ENCODE peak calls at places on chromosomes 7 and 10, in four cellular contexts. Q is C1 segment of cervical spinal cord, G is head of caudate nucleus, Z is EL. I is an unnamed sample.

GRCh38 chr10:66180651-66181318 is 745.1 kb upstream of the LRRTM3 start:
- DNase-seq in G (no peak), Z (peak), Q (no peak), I (no peak)

GRCh38 chr7:36802459-36802858 is 78.2 kb upstream of the AOAH start:
- DNase-seq in Z (no peak), Q (no peak), G (no peak), I (no peak)

GRCh38 chr10:52455095-52455494 is 141.0 kb downstream of the DKK1 start:
- DNase-seq in G (no peak), Z (peak), Q (no peak), I (no peak)

GRCh38 chr10:24561453-24561852 is 162.2 kb downstream of the ARHGAP21 start:
- DNase-seq in G (no peak), Z (no peak), Q (no peak), I (no peak)

GRCh38 chr10:132543916-132544743 is 6.5 kb downstream of the INPP5A start:
- DNase-seq in Q (no peak), G (no peak), Z (no peak), I (no peak)

GRCh38 chr7:27961255-27961654 is 219.3 kb downstream of the JAZF1 start:
- DNase-seq in Z (peak), G (no peak), Q (no peak), I (no peak)

GRCh38 chr10:88793747-88794299 is 8.7 kb upstream of the LIPM start:
- DNase-seq in Q (no peak), G (no peak), Z (peak), I (no peak)

GRCh38 chr7:44276571-44277101 is 48.8 kb downstream of the CAMK2B start:
- DNase-seq in Q (no peak), G (no peak), Z (no peak), I (no peak)

GRCh38 chr7:23277359-23277989 is 21.7 kb upstream of the MALSU1 start:
- DNase-seq in Z (peak), G (no peak), Q (no peak), I (no peak)

GRCh38 chr10:88831709-88832108 is 19.9 kb downstream of the ANKRD22 start:
- DNase-seq in Z (no peak), Q (no peak), G (no peak), I (no peak)

GRCh38 chr7:27689045-27689877 is 26.6 kb upstream of the HIBADH start:
- DNase-seq in G (no peak), Q (no peak), Z (peak), I (no peak)

GRCh38 chr7:2477447-2478386 is 1.5 kb upstream of the GRIFIN start:
- DNase-seq in G (peak), Z (peak), Q (peak), I (peak)

I was measured in substantia nigra.